ENCODE peak calls at places on chromosome 14, in ten cellular contexts. P is OCI-LY7; S is lower lobe of right lung; K is A549; X is CD8-positive, alpha-beta T cell; R is mammary epithelial cell; F is BE2C; E is Caco-2; M is aorta; A is kidney. T is an unnamed sample. For H3K4me1, the result is how much of the 10 kb centered on the place peaks cover.

GRCh38 chr14:21494902-21495762 is 16.0 kb downstream of the METTL3 start:
- DNase-seq in P (no peak), S (no peak), K (no peak), X (no peak), R (no peak), F (no peak), E (peak), M (no peak), A (no peak), T (no peak)

GRCh38 chr14:102071283-102071998 is 15.4 kb downstream of the HSP90AA1 start:
- DNase-seq in P (no peak), S (no peak), K (no peak), X (no peak), R (peak), F (no peak), E (no peak), M (no peak), A (no peak), T (no peak)

GRCh38 chr14:89563503-89563902 is 146.5 kb upstream of the FOXN3 start:
- DNase-seq in P (no peak), S (no peak), K (no peak), X (no peak), R (no peak), F (no peak), E (no peak), M (no peak), A (no peak), T (no peak)

GRCh38 chr14:77186911-77187648 is 5.5 kb downstream of the TMEM63C start:
- DNase-seq in P (no peak), S (no peak), K (peak), X (no peak), R (peak), F (no peak), E (no peak), M (no peak), A (no peak), T (no peak)

GRCh38 chr14:103213331-103213730 is 90.1 kb downstream of the TNFAIP2 start:
- DNase-seq in P (no peak), S (no peak), K (no peak), X (no peak), R (no peak), F (no peak), E (peak), M (no peak), A (no peak), T (no peak)

GRCh38 chr14:93010543-93011541 is 87.9 kb downstream of the CHGA start:
- DNase-seq in P (no peak), S (no peak), K (no peak), X (no peak), R (no peak), F (peak), E (no peak), M (no peak), A (no peak), T (no peak)

GRCh38 chr14:103260629-103261124 is 73.4 kb upstream of the EIF5 start:
- DNase-seq in P (no peak), S (peak), K (peak), X (no peak), R (peak), F (peak), E (peak), M (peak), A (peak), T (no peak)

GRCh38 chr14:76776306-76777251 is 15.3 kb downstream of the VASH1 start:
- DNase-seq in P (peak), S (no peak), K (no peak), X (no peak), R (no peak), F (no peak), E (peak), M (no peak), A (no peak), T (no peak)

GRCh38 chr14:76820700-76821099 is 5.5 kb upstream of the LRRC74A start:
- DNase-seq in P (no peak), S (no peak), K (no peak), X (no peak), R (no peak), F (no peak), E (no peak), M (no peak), A (no peak), T (no peak)

GRCh38 chr14:70213721-70214282 is 25.1 kb upstream of the SLC8A3 start:
- DNase-seq in P (no peak), S (no peak), K (no peak), X (no peak), R (no peak), F (no peak), E (no peak), M (no peak), A (no peak), T (no peak)

GRCh38 chr14:34049769-34050168 is 98.9 kb upstream of the EGLN3 start:
- DNase-seq in P (no peak), S (no peak), K (no peak), X (no peak), R (no peak), F (no peak), E (no peak), M (no peak), A (no peak), T (no peak)

GRCh38 chr14:52551696-52552062 is 626 bp downstream of the TXNDC16 start:
- DNase-seq in P (peak), S (no peak), K (peak), X (no peak), R (peak), F (peak), E (peak), M (no peak), A (no peak), T (no peak)

GRCh38 chr14:79356040-79356439 is 855.3 kb downstream of the DIO2 start:
- DNase-seq in P (no peak), S (no peak), K (no peak), X (no peak), R (no peak), F (no peak), E (no peak), M (no peak), A (no peak), T (no peak)

GRCh38 chr14:63345826-63346225 is 27.1 kb upstream of the GPHB5 start:
- DNase-seq in P (no peak), S (no peak), K (no peak), X (no peak), R (no peak), F (no peak), E (no peak), M (no peak), A (no peak), T (no peak)

GRCh38 chr14:76463105-76463504 is 87.2 kb downstream of the ESRRB start:
- DNase-seq in P (no peak), S (no peak), K (no peak), X (no peak), R (no peak), F (no peak), E (no peak), M (no peak), A (no peak), T (no peak)

GRCh38 chr14:88533203-88533602 is 21.6 kb downstream of the PTPN21 start:
- DNase-seq in P (no peak), S (no peak), K (no peak), X (no peak), R (no peak), F (no peak), E (no peak), M (no peak), A (no peak), T (no peak)

GRCh38 chr14:86852530-86852929 is 1140.5 kb downstream of the GALC start:
- DNase-seq in P (no peak), S (no peak), K (no peak), X (no peak), R (no peak), F (no peak), E (no peak), M (no peak), A (no peak), T (no peak)

GRCh38 chr14:45526715-45527549 is 273.9 kb upstream of the MIS18BP1 start:
- DNase-seq in P (peak), S (no peak), K (peak), X (no peak), R (peak), F (peak), E (peak), M (no peak), A (no peak), T (peak)

GRCh38 chr14:95098984-95099599 is 58.2 kb downstream of the DICER1 start:
- DNase-seq in P (peak), S (peak), K (peak), X (peak), R (peak), F (peak), E (peak), M (peak), A (peak), T (no peak)

GRCh38 chr14:60573943-60574496 is 65.1 kb downstream of the SIX6 start:
- DNase-seq in P (no peak), S (no peak), K (no peak), X (no peak), R (no peak), F (no peak), E (no peak), M (no peak), A (no peak), T (no peak)

GRCh38 chr14:51931308-51931707 is 58.0 kb upstream of the RTRAF start:
- DNase-seq in P (no peak), S (no peak), K (no peak), X (no peak), R (no peak), F (no peak), E (no peak), M (no peak), A (no peak), T (no peak)

GRCh38 chr14:80770114-80770917 is 171.2 kb downstream of the CEP128 start:
- DNase-seq in P (no peak), S (no peak), K (no peak), X (no peak), R (no peak), F (no peak), E (no peak), M (no peak), A (no peak), T (no peak)

GRCh38 chr14:38127784-38128183 is 79.9 kb upstream of the SSTR1 start:
- DNase-seq in P (peak), S (no peak), K (no peak), X (no peak), R (no peak), F (no peak), E (no peak), M (no peak), A (no peak), T (no peak)

GRCh38 chr14:38128640-38129039 is 79.1 kb upstream of the SSTR1 start:
- DNase-seq in P (no peak), S (no peak), K (no peak), X (no peak), R (no peak), F (no peak), E (no peak), M (no peak), A (no peak), T (no peak)

GRCh38 chr14:38124496-38124895 is 83.2 kb upstream of the SSTR1 start:
- DNase-seq in P (peak), S (no peak), K (no peak), X (no peak), R (no peak), F (no peak), E (no peak), M (no peak), A (no peak), T (no peak)

GRCh38 chr14:38127356-38127755 is 80.3 kb upstream of the SSTR1 start:
- DNase-seq in P (peak), S (no peak), K (no peak), X (no peak), R (no peak), F (no peak), E (no peak), M (no peak), A (no peak), T (no peak)

DNA sequence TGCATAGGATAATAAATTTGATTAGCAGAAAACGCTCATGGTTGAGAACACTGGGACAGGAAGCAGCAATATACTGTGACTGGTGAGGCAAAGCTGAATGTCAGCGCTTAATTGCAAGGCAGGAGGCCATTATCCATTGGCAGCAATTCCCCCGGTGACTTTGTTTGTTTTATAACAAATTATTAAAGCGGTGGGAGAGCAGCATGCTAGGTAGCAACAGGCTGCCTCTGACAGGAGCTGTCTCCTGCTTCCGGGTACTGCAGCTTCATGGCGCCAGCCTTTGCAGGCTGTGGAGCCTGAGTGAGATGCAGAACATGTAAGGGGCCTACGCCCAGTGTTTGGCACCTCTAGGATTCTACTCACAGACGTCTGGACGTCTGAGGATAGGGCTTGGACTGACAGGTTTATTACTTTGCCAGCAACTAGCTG is 82.2 kb upstream of the SSTR1 start:
- DNase-seq in P (peak), S (no peak), K (no peak), X (no peak), R (no peak), F (peak), E (no peak), M (no peak), A (no peak), T (no peak)
- H3K4me1 ChIP-seq in P (half or more), S (under half), K (under half), X (under half), R (under half), F (under half), E (under half), M (under half), A (under half), T (under half)

DNA sequence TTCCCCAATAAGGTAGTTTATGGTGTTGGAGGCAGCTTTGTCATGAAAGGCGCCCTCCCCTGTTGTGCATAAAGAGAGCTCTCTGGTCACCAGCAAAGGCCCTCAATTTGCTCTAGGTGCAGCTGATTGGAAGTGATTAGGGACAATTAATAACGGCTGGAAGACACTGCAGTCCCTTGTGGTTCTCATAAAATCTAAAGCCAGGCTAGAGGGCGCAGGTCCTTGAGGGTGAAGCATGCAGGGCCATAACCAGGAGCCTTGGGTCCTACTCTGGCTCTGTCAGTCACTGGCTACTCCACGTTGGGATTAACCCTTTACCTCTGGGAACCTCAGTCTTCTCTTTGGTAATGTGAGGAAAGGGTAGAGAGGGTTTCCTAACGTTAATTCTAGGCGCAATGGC is 1.9 kb downstream of the DAAM1 start:
- DNase-seq in P (peak), S (no peak), K (peak), X (no peak), R (no peak), F (peak), E (peak), M (no peak), A (no peak), T (no peak)
- H3K4me1 ChIP-seq in P (half or more), S (under half), K (under half), X (under half), R (under half), F (under half), E (under half), M (under half), A (under half), T (under half)

DNA sequence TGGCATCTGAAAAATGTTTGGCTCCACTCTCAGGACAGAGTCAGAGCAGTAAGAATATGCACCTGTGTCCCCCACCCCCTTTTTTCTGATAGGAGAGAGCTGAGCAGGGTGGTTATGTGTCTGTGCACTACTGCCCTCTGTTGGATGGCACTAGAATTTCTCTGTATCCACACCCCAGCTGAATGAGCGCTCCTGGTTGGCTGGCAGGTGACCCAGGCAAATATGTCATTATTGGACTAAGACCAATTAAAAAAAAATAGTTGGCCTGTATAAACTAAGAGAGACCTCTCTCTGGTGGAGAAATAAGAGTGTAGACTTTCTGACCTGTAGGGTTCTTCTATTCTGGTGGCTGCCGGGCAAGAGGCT is 107.0 kb downstream of the PTCSC3 start:
- DNase-seq in P (peak), S (peak), K (peak), X (no peak), R (peak), F (peak), E (peak), M (no peak), A (no peak), T (peak)
- H3K4me1 ChIP-seq in P (under half), S (under half), K (under half), X (under half), R (under half), F (under half), E (under half), M (under half), A (under half), T (under half)

DNA sequence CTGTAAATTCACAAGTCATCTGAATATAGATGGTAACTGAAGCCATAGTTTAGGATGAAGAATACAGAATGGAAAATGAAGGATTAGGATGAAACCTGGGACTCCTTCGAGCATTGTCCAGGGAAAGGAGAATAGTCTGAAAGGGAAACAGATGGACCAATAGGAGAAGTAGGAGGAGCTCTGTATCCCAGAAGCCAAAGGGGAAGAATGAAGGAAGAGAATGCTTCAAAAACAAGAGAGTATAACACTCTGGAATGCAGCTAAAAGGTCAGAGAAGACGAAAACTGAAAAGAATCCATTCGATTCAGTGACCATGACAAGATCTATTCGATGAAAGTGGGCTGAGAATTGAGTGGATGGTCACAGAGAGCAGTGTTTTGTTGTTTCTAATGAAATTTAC is 1.0 kb downstream of the GMFB start:
- DNase-seq in P (no peak), S (no peak), K (peak), X (no peak), R (peak), F (no peak), E (no peak), M (no peak), A (no peak), T (no peak)
- H3K4me1 ChIP-seq in P (half or more), S (half or more), K (under half), X (under half), R (under half), F (under half), E (under half), M (under half), A (under half), T (under half)

GRCh38 chr14:32375663-32376062 is 46.6 kb downstream of the AKAP6 start:
- DNase-seq in P (no peak), S (no peak), K (no peak), X (no peak), R (peak), F (no peak), E (no peak), M (no peak), A (no peak), T (no peak)

GRCh38 chr14:32381869-32382268 is 52.8 kb downstream of the AKAP6 start:
- DNase-seq in P (no peak), S (no peak), K (no peak), X (no peak), R (peak), F (no peak), E (peak), M (no peak), A (no peak), T (no peak)

GRCh38 chr14:32379447-32379846 is 50.3 kb downstream of the AKAP6 start:
- DNase-seq in P (no peak), S (no peak), K (no peak), X (no peak), R (no peak), F (no peak), E (peak), M (no peak), A (no peak), T (no peak)

GRCh38 chr14:32377046-32377445 is 47.9 kb downstream of the AKAP6 start:
- DNase-seq in P (no peak), S (no peak), K (no peak), X (no peak), R (no peak), F (no peak), E (no peak), M (no peak), A (no peak), T (no peak)

GRCh38 chr14:32378284-32378683 is 49.2 kb downstream of the AKAP6 start:
- DNase-seq in P (no peak), S (no peak), K (no peak), X (no peak), R (no peak), F (no peak), E (no peak), M (no peak), A (no peak), T (no peak)
- H3K4me1 ChIP-seq in P (under half), S (under half), K (under half), X (under half), R (under half), F (under half), E (half or more), M (under half), A (under half), T (under half)

DNA sequence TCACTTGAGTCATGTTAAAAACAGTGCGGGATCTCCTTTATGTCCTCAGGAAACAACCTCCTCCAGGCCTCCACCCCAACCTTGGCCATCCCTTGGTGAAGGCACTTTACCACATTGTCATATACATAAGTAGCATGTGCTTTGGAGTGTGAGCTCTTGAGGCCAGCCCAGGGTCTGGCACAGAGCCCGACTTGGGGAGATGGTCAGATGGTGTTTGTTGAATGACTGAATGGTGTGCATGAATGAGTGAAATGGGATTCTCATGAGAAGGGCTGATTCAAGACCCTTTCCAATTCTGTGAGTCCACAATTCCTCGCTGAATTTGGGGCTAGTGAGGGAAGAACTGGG is 52.9 kb upstream of the DLK1 start:
- DNase-seq in P (no peak), S (no peak), K (no peak), X (no peak), R (no peak), F (no peak), E (no peak), M (no peak), A (no peak), T (no peak)
- H3K4me1 ChIP-seq in P (under half), S (under half), K (under half), X (under half), R (under half), F (half or more), E (under half), M (under half), A (under half), T (under half)

GRCh38 chr14:104796682-104797081 is 1.1 kb upstream of the AKT1 start:
- DNase-seq in P (no peak), S (no peak), K (no peak), X (no peak), R (no peak), F (no peak), E (no peak), M (no peak), A (no peak), T (no peak)
- H3K4me1 ChIP-seq in P (under half), S (half or more), K (half or more), X (under half), R (under half), F (under half), E (under half), M (under half), A (under half), T (under half)

T was measured in MM.1S.